ENCODE peak calls at places on chromosome 7, in ten cellular contexts. W is hepatocyte, H is fibroblast of pulmonary artery, V is IMR-90, E is cardiac muscle cell, X is AG04450, Q is glutamatergic neuron, M is spleen, S is astrocyte, K is fibroblast of the aortic adventitia. T is an unnamed sample.
A peak's percentile ranks its signal among the peaks of the same experiment; 100 is the strongest.

GRCh38 chr7:91940171-91940570 is 491 bp upstream of the AKAP9 start:
- DNase-seq in X (no peak), E (peak; percentile 34), S (no peak), M (no peak), H (peak; percentile 11), W (peak; percentile 43), V (no peak), Q (no peak), K (peak; percentile 17), T (peak; percentile 28)

GRCh38 chr7:140888087-140888486 is 36.6 kb downstream of the BRAF start:
- DNase-seq in Q (no peak), W (no peak), X (no peak), V (peak; percentile 39), H (no peak), E (no peak), M (no peak), S (no peak), K (no peak), T (no peak)

GRCh38 chr7:127736511-127736910 is 84.5 kb downstream of the SND1 start:
- DNase-seq in Q (no peak), V (no peak), E (no peak), H (no peak), X (no peak), S (no peak), K (no peak), W (no peak), M (no peak), T (no peak)

GRCh38 chr7:149624006-149624405 is 126.4 kb upstream of the ZNF746 start:
- DNase-seq in Q (peak; percentile 30), K (no peak), H (peak; percentile 7), X (no peak), E (peak; percentile 14), W (peak; percentile 61), M (no peak), S (no peak), V (peak; percentile 11), T (peak; percentile 56)

GRCh38 chr7:4235596-4235995 is 446.5 kb upstream of the FOXK1 start:
- DNase-seq in Q (no peak), V (no peak), M (no peak), E (no peak), S (no peak), H (no peak), K (no peak), X (no peak), W (peak; percentile 32), T (no peak)

GRCh38 chr7:45980181-45980905 is 59.3 kb upstream of the IGFBP3 start:
- DNase-seq in S (peak; percentile 67), V (peak; percentile 74), K (peak; percentile 66), M (no peak), H (peak; percentile 45), Q (no peak), W (no peak), X (no peak), E (peak; percentile 40), T (peak; percentile 24)

GRCh38 chr7:22858640-22859561 is 36.3 kb upstream of the TOMM7 start:
- DNase-seq in X (peak; percentile 96), M (no peak), W (no peak), S (peak; percentile 100), K (peak; percentile 99), E (peak; percentile 94), H (peak; percentile 91), V (peak; percentile 99), Q (no peak), T (peak; percentile 97)

GRCh38 chr7:114922151-114922651 is 307 bp downstream of the MDFIC start:
- DNase-seq in E (peak; percentile 79), M (peak; percentile 89), Q (peak; percentile 56), H (peak; percentile 66), W (peak; percentile 75), V (peak; percentile 64), X (no peak), S (no peak), K (peak; percentile 66), T (peak; percentile 43)

GRCh38 chr7:105797652-105798051 is 78.7 kb downstream of the ATXN7L1 start:
- DNase-seq in M (no peak), E (no peak), Q (no peak), V (no peak), K (no peak), H (no peak), W (peak; percentile 44), X (no peak), S (no peak), T (no peak)
- TF ChIP-seq CTCF in M (no peak), E (no peak), Q (no peak), V (no peak), K (no peak), H (no peak), W (peak; percentile 22), X (no peak), S (no peak), T (no peak)

GRCh38 chr7:44200699-44201461 is at the start of gene YKT6:
- DNase-seq in M (peak; percentile 99), S (peak; percentile 88), H (peak; percentile 94), Q (peak; percentile 90), X (peak; percentile 81), V (peak; percentile 93), K (peak; percentile 91), E (peak; percentile 95), W (peak; percentile 97), T (peak; percentile 98)
- TF ChIP-seq CTCF in M (peak; percentile 90), S (peak; percentile 19), H (peak; percentile 20), Q (peak; percentile 52), X (peak; percentile 61), V (peak; percentile 61), K (peak; percentile 48), E (peak; percentile 63), W (peak; percentile 50), T (peak; percentile 40)

GRCh38 chr7:71942115-71942514 is 470.0 kb downstream of the CALN1 start:
- DNase-seq in K (no peak), W (no peak), V (no peak), M (no peak), H (no peak), Q (no peak), E (no peak), S (no peak), X (no peak), T (no peak)
- TF ChIP-seq CTCF in K (no peak), W (no peak), V (no peak), M (no peak), H (no peak), Q (no peak), E (no peak), S (no peak), X (no peak), T (no peak)

GRCh38 chr7:119482209-119482608 is 790.8 kb upstream of the KCND2 start:
- DNase-seq in S (no peak), H (peak; percentile 11), V (no peak), E (peak; percentile 20), M (peak; percentile 43), Q (peak; percentile 48), X (no peak), K (peak; percentile 19), W (peak; percentile 58), T (peak; percentile 48)
- TF ChIP-seq CTCF in S (peak; percentile 16), H (peak; percentile 25), V (no peak), E (peak; percentile 31), M (no peak), Q (peak; percentile 38), X (peak; percentile 17), K (peak; percentile 60), W (peak; percentile 34), T (peak; percentile 68)

DNA sequence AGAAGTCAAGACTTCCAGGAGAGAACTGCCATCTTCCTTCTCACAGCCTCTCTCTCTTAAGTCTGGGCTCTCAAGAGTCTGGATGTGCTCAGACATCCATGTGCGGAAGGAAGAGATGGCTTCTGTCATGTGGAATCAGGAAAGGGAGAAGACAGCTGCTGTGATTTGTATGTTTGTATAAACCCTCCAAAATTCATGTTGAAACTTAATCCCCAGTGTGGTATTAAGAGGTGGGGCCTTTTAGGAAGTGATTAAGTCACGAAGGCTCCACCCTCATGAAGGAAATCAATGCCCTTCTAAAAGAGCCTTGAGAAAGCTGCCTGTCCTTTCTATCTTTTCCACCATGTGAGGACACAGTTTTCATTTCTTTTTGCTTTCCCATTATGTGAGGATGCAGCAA is 73.9 kb upstream of the PTN start:
- DNase-seq in V (no peak), E (no peak), M (no peak), S (no peak), H (no peak), X (no peak), K (no peak), W (no peak), Q (no peak), T (no peak)
- TF ChIP-seq CTCF in V (no peak), E (no peak), M (no peak), S (no peak), H (no peak), X (no peak), K (no peak), W (no peak), Q (no peak), T (no peak)

GRCh38 chr7:98240961-98241673 is 10.9 kb downstream of the TECPR1 start:
- DNase-seq in Q (peak; percentile 81), X (no peak), K (peak; percentile 36), S (no peak), H (peak; percentile 56), W (peak; percentile 59), M (no peak), E (peak; percentile 49), V (peak; percentile 28), T (peak; percentile 41)
- TF ChIP-seq CTCF in Q (peak; percentile 83), X (peak; percentile 72), K (peak; percentile 78), S (peak; percentile 62), H (peak; percentile 87), W (peak; percentile 63), M (peak; percentile 74), E (peak; percentile 78), V (peak; percentile 69), T (peak; percentile 75)

GRCh38 chr7:66140924-66141323 is 26.3 kb downstream of the CRCP start:
- DNase-seq in K (peak; percentile 90), H (peak; percentile 86), E (peak; percentile 89), W (peak; percentile 85), Q (peak; percentile 74), S (peak; percentile 77), X (no peak), V (peak; percentile 84), M (no peak), T (peak; percentile 87)
- TF ChIP-seq CTCF in K (peak; percentile 85), H (peak; percentile 78), E (peak; percentile 83), W (peak; percentile 72), Q (peak; percentile 6), S (peak; percentile 44), X (peak; percentile 77), V (peak; percentile 79), M (peak; percentile 60), T (peak; percentile 82)

T was measured in epithelial cell of esophagus.